ENCODE peak calls at places on chromosome 5, in four cellular contexts. N, F, Q and Y are unnamed samples.

GRCh38 chr5:41835625-41836024 is 34.6 kb downstream of the OXCT1 start:
- DNase-seq in F (no peak), Q (no peak), N (no peak), Y (peak; percentile 53)

GRCh38 chr5:1800470-1801060 is 642 bp upstream of the NDUFS6 start:
- DNase-seq in Q (no peak), F (no peak), N (peak; percentile 63), Y (peak; percentile 28)

GRCh38 chr5:150556859-150557506 is 49.1 kb downstream of the NDST1 start:
- DNase-seq in F (no peak), N (no peak), Q (no peak), Y (no peak)

GRCh38 chr5:143871672-143872071 is 59.7 kb downstream of the HMHB1 start:
- DNase-seq in F (no peak), Q (no peak), N (no peak), Y (no peak)

GRCh38 chr5:16787278-16787677 is 148.8 kb downstream of the MYO10 start:
- DNase-seq in F (no peak), Q (no peak), N (no peak), Y (no peak)

GRCh38 chr5:92652735-92653134 is 928.3 kb downstream of the NR2F1-AS1 start:
- DNase-seq in N (no peak), Q (no peak), F (no peak), Y (no peak)

GRCh38 chr5:143494162-143494561 is 90.7 kb upstream of the NR3C1 start:
- DNase-seq in N (no peak), Q (no peak), F (no peak), Y (no peak)

GRCh38 chr5:173868096-173868879 is 19.9 kb upstream of the CPEB4 start:
- DNase-seq in Q (no peak), N (no peak), F (no peak), Y (peak; percentile 32)

GRCh38 chr5:76717222-76718083 is 1.5 kb downstream of the F2R start:
- DNase-seq in N (no peak), F (no peak), Q (no peak), Y (peak; percentile 26)

GRCh38 chr5:92749943-92750342 is 831.1 kb downstream of the NR2F1-AS1 start:
- DNase-seq in F (no peak), N (no peak), Q (no peak), Y (peak; percentile 58)

GRCh38 chr5:176542135-176542595 is 5.0 kb upstream of the RNF44 start:
- DNase-seq in Q (no peak), F (peak; percentile 66), N (peak; percentile 57), Y (no peak)

GRCh38 chr5:176540956-176541337 is 3.7 kb upstream of the RNF44 start:
- DNase-seq in F (no peak), Q (no peak), N (peak; percentile 31), Y (no peak)

GRCh38 chr5:176543428-176544182 is 5.5 kb upstream of the CDHR2 start:
- DNase-seq in N (peak; percentile 78), Q (no peak), F (peak; percentile 78), Y (peak; percentile 38)

GRCh38 chr5:176541338-176542134 is 4.3 kb upstream of the RNF44 start:
- DNase-seq in Q (no peak), F (peak; percentile 71), N (peak; percentile 78), Y (no peak)

DNA sequence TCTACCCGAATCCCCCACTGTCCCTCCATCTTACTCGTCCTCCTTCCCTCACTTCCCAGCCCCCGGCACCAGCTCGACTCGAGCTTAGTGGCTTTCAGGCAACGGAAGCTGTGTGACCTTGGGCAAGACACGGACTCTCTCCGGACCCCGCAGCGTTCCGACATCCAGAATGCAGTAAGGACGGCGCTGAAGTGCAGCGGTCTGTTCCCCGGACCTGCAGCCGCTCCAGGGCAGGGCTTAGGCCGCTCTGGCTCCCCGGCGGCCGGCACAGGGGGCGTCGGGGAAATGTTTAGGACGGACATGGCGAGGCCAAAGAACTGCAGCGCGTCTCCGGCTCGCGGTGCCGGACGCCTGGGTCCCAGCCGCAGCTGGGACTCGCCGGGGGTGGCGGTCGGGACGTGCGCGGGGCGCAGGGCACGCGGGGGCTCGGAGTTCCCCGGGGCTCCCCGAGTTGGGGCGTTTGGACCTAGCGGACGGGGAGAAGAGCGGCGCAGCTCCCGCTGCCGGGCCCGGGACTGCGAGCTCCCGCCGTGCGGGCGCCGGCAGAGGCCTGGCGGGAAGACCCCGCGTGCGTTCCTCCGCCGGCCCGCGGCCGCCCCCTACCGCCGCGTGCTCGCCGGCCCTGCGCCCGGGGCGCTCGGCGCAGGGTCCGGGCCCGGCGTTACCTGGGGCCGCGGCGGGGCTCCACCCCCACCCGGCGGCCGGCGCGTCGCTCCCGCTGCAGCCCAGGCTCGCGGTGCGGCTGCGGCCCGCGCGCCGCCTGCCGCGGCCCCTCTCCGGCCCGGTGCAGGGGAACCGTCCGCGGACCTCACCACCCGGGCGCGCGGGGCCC is 5.6 kb upstream of the RNF44 start:
- DNase-seq in N (no peak), F (peak; percentile 29), Q (no peak), Y (peak; percentile 32)
- H3K4me1 ChIP-seq in N (peaks cover 71% of the 10 kb centered on the region), F (peaks cover 66% of the 10 kb centered on the region), Q (peaks cover 8% of the 10 kb centered on the region), Y (peaks cover 28% of the 10 kb centered on the region)

GRCh38 chr5:88675758-88676636 is 207.0 kb downstream of the MEF2C start:
- DNase-seq in F (no peak), Q (no peak), N (no peak), Y (peak; percentile 79)
- H3K4me3 ChIP-seq in F (no peak overlapping the region), Q (peak overlapping the region; percentile 30), N (no peak overlapping the region), Y (peak overlapping the region; percentile 60)

DNA sequence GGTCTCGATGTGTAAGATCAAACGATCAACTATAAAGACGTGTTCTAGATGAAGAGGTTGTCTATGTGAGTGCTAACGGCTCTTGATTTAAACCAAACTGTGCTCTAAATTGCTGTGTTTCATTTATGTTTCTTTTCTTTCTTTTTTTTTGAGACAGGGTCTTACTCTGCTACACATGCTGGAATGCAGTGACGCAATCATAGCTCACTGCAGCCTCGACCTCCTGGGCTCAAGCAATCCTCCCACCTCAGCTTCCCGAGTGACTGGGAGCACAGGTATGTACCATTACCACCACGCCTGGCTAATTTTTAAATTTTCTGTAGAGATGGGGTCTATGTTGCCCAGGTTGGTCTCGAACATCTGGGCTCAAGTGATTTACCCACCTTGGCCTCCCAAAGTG is 24.0 kb upstream of the RNF130 start:
- DNase-seq in N (no peak), Q (no peak), F (no peak), Y (no peak)
- H3K27ac ChIP-seq in N (no peak overlapping the region), Q (no peak overlapping the region), F (no peak overlapping the region), Y (no peak overlapping the region)

GRCh38 chr5:68226564-68227073 is 11.1 kb downstream of the PIK3R1 start:
- DNase-seq in F (no peak), N (no peak), Q (no peak), Y (no peak)

GRCh38 chr5:68227532-68228160 is 12.1 kb downstream of the PIK3R1 start:
- DNase-seq in Q (no peak), N (no peak), F (no peak), Y (no peak)

GRCh38 chr5:68231414-68232076 is 16.0 kb downstream of the PIK3R1 start:
- DNase-seq in N (no peak), Q (no peak), F (no peak), Y (no peak)

GRCh38 chr5:68230285-68230684 is 14.7 kb downstream of the PIK3R1 start:
- DNase-seq in Q (no peak), N (no peak), F (no peak), Y (no peak)

DNA sequence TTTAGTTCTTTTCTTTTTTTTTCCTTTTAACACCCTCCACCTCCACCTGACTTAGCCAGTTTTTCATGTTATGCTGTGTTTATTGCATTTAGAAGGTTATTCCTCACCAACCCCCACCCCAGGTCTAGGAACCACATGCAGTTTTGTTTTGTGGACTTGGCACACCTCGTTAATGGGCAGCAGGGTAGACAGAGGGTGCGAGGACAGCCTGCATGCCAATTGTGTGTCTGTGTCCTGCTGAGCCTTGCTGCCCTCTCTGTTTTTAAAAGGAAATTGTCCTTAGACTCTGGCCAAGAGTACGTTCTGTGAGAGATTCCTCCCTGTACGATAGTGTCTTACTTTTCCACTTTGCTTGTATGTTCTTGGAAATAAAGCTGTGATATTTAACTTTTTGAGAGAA is 13.9 kb downstream of the PIK3R1 start:
- DNase-seq in F (no peak), Q (no peak), N (no peak), Y (no peak)
- H3K4me1 ChIP-seq in F (peaks cover 55% of the 10 kb centered on the region), Q (no peaks in the 10 kb centered on the region), N (peaks cover 95% of the 10 kb centered on the region), Y (no peaks in the 10 kb centered on the region)

DNA sequence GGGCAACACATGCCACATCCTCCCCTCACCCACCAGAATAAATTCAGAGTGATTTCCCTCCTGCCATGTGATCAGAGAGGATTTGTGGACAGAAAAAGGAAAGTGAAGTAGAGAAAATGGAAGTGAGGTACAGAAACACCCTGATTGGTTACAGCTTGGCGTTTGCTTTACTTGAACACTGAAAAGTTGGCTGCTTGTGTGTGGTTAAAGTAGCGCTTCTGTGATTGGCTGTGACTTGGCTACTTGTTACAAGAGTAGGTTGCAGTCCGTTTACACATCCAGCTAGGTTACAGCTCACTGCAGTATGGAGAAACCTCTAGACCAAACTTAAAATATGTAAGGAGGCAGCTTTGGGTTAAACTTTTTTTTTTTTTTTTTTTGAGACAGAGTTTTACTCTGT is 205.2 kb upstream of the ZNF608 start:
- DNase-seq in Q (no peak), N (no peak), F (peak; percentile 3), Y (no peak)
- H3K4me3 ChIP-seq in Q (no peak overlapping the region), N (no peak overlapping the region), F (no peak overlapping the region), Y (no peak overlapping the region)

GRCh38 chr5:65986050-65986451 is 59.7 kb downstream of the ERBIN start:
- DNase-seq in F (no peak), N (no peak), Q (no peak), Y (no peak)
- H3K27ac ChIP-seq in F (no peak overlapping the region), N (no peak overlapping the region), Q (no peak overlapping the region), Y (no peak overlapping the region)